ENCODE peak calls at places on chromosome 2, in ten cellular contexts. E, F, N, B, K, Q, D, Z, U and J are unnamed samples.

GRCh38 chr2:98775146-98775988 is 44.4 kb upstream of the MGAT4A start:
- DNase-seq in K (no peak), Z (peak; percentile 80), N (no peak), U (no peak), D (no peak), B (no peak), E (no peak), Q (peak; percentile 94), F (no peak), J (no peak)

GRCh38 chr2:196263181-196263747 is 91.9 kb upstream of the STK17B start:
- DNase-seq in B (peak; percentile 98), D (no peak), E (no peak), F (no peak), Z (no peak), Q (no peak), N (no peak), U (no peak), K (no peak), J (peak; percentile 30)

GRCh38 chr2:146123256-146123655 is 1603.3 kb upstream of the ZEB2 start:
- DNase-seq in Q (peak; percentile 93), U (no peak), E (no peak), K (no peak), N (no peak), F (no peak), Z (no peak), D (no peak), B (no peak), J (no peak)

GRCh38 chr2:218003265-218003950 is 613 bp upstream of the TNS1 start:
- DNase-seq in Z (no peak), F (no peak), Q (peak; percentile 61), U (no peak), N (no peak), D (no peak), K (no peak), B (no peak), E (no peak), J (no peak)

GRCh38 chr2:3805120-3805519 is 101.7 kb downstream of the DCDC2C start:
- DNase-seq in D (no peak), F (no peak), U (peak; percentile 83), Q (peak; percentile 57), Z (peak; percentile 38), K (no peak), E (no peak), N (peak; percentile 36), B (peak; percentile 59), J (no peak)

GRCh38 chr2:189517847-189518535 is 62.6 kb downstream of the SLC40A1 start:
- DNase-seq in U (no peak), B (no peak), N (no peak), D (no peak), E (no peak), K (no peak), F (no peak), Z (no peak), Q (no peak), J (no peak)

GRCh38 chr2:240995041-240995960 is 3.1 kb upstream of the SNED1 start:
- DNase-seq in Z (no peak), U (peak; percentile 39), N (peak; percentile 15), E (no peak), K (no peak), Q (no peak), D (no peak), F (peak; percentile 71), B (no peak), J (no peak)

GRCh38 chr2:25375371-25375988 is 33.8 kb upstream of the DNMT3A start:
- DNase-seq in B (peak; percentile 13), U (no peak), E (no peak), N (peak; percentile 27), Q (no peak), F (no peak), Z (no peak), D (no peak), K (no peak), J (no peak)

GRCh38 chr2:26564121-26564520 is 77.0 kb downstream of the CIB4 start:
- DNase-seq in Z (no peak), K (no peak), E (no peak), N (no peak), B (no peak), F (no peak), D (no peak), Q (no peak), U (no peak), J (no peak)

GRCh38 chr2:233380132-233381012 is 26.1 kb downstream of the DGKD start:
- DNase-seq in N (no peak), F (no peak), B (no peak), K (no peak), U (no peak), Q (no peak), Z (no peak), E (no peak), D (no peak), J (no peak)

GRCh38 chr2:157173740-157174184 is 83.7 kb upstream of the GALNT5 start:
- DNase-seq in N (no peak), E (no peak), F (no peak), U (no peak), Z (peak; percentile 17), Q (peak; percentile 69), K (peak; percentile 79), D (no peak), B (no peak), J (no peak)

GRCh38 chr2:5250482-5250881 is 441.7 kb upstream of the SOX11 start:
- DNase-seq in K (no peak), N (no peak), Z (no peak), Q (peak; percentile 74), F (no peak), B (no peak), D (no peak), E (no peak), U (no peak), J (no peak)

GRCh38 chr2:126656311-126657145 is 570 bp downstream of the GYPC start:
- DNase-seq in Z (no peak), F (peak; percentile 90), D (peak; percentile 33), Q (no peak), U (peak; percentile 75), E (peak; percentile 25), K (peak; percentile 61), N (no peak), B (peak; percentile 13), J (no peak)

GRCh38 chr2:232937278-232937906 is 67.3 kb downstream of the SNORC start:
- DNase-seq in Z (no peak), K (peak; percentile 57), F (no peak), U (no peak), N (no peak), Q (no peak), B (no peak), D (no peak), E (no peak), J (no peak)

GRCh38 chr2:240389302-240389805 is 46.1 kb upstream of the GPC1 start:
- DNase-seq in N (no peak), U (no peak), K (no peak), B (no peak), Q (no peak), D (no peak), E (no peak), Z (no peak), F (no peak), J (no peak)

GRCh38 chr2:41932241-41933034 is 115.4 kb upstream of the PKDCC start:
- DNase-seq in Z (no peak), F (peak; percentile 47), U (no peak), N (no peak), D (no peak), Q (no peak), E (no peak), B (no peak), K (no peak), J (no peak)

GRCh38 chr2:98727369-98727749 is 3.6 kb downstream of the MGAT4A start:
- DNase-seq in Z (no peak), B (no peak), F (no peak), Q (no peak), E (no peak), U (no peak), N (no peak), D (no peak), K (no peak), J (no peak)

GRCh38 chr2:1639086-1639858 is 105.0 kb downstream of the PXDN start:
- DNase-seq in B (no peak), D (no peak), K (no peak), N (no peak), Z (no peak), Q (no peak), U (no peak), E (no peak), F (peak; percentile 55), J (no peak)

GRCh38 chr2:14621114-14621513 is 11.4 kb upstream of the LRATD1 start:
- DNase-seq in F (no peak), Q (no peak), U (no peak), K (no peak), D (no peak), N (no peak), E (no peak), B (no peak), Z (no peak), J (no peak)

GRCh38 chr2:8437228-8437948 is 244.5 kb upstream of the ID2 start:
- DNase-seq in N (no peak), Z (no peak), U (no peak), B (no peak), E (no peak), D (no peak), Q (peak; percentile 89), K (no peak), F (no peak), J (no peak)